ENCODE peak calls at places on chromosomes 7 and 10, in six cellular contexts. N is hypothalamus, C is substantia nigra, T is A549, O is pons, V is cardiac septum. Q is an unnamed sample.

GRCh38 chr7:149126662-149127321 is 668 bp upstream of the ZNF425 start:
- DNase-seq in T (peak), C (peak), V (peak), O (peak), N (no peak), Q (peak)

GRCh38 chr7:75679060-75679459 is 59.7 kb downstream of the HIP1 start:
- DNase-seq in T (no peak), C (no peak), O (no peak), N (no peak), V (no peak), Q (no peak)

GRCh38 chr10:28551086-28551485 is 18.2 kb downstream of the WAC start:
- DNase-seq in C (no peak), N (no peak), T (no peak), O (no peak), V (no peak), Q (no peak)

GRCh38 chr7:104979167-104979841 is 34.7 kb upstream of the KMT2E start:
- DNase-seq in N (no peak), T (no peak), O (peak), V (no peak), C (no peak), Q (no peak)

GRCh38 chr7:128244861-128245260 is 3.8 kb downstream of the LEP start:
- DNase-seq in V (no peak), N (no peak), C (no peak), O (no peak), T (no peak), Q (no peak)

GRCh38 chr10:6409982-6410694 is 169.9 kb downstream of the PRKCQ start:
- DNase-seq in T (no peak), N (no peak), O (no peak), C (no peak), V (no peak), Q (no peak)

GRCh38 chr7:126488043-126488442 is 764.7 kb downstream of the GRM8 start:
- DNase-seq in T (no peak), C (no peak), N (no peak), O (no peak), V (no peak), Q (no peak)

GRCh38 chr10:114384181-114384580 is 20.1 kb downstream of the AFAP1L2 start:
- DNase-seq in T (no peak), N (peak), C (peak), O (peak), V (no peak), Q (no peak)

GRCh38 chr7:2540641-2541051 is 14.7 kb downstream of the BRAT1 start:
- DNase-seq in O (no peak), T (no peak), V (no peak), C (no peak), N (no peak), Q (no peak)

GRCh38 chr7:65892169-65892568 is 19.3 kb downstream of the VKORC1L1 start:
- DNase-seq in T (no peak), C (no peak), N (no peak), V (no peak), O (no peak), Q (no peak)

GRCh38 chr10:129579228-129579627 is 112.2 kb downstream of the MGMT start:
- DNase-seq in N (no peak), O (no peak), C (no peak), V (no peak), T (no peak), Q (no peak)

GRCh38 chr7:18975276-18975675 is 142.2 kb downstream of the TWIST1 start:
- DNase-seq in N (no peak), C (no peak), V (no peak), T (no peak), O (no peak), Q (no peak)

GRCh38 chr7:19122018-19122588 is 4.7 kb upstream of the TWIST1 start:
- DNase-seq in N (no peak), T (peak), C (no peak), V (no peak), O (peak), Q (peak)

GRCh38 chr10:52741851-52742250 is 30.7 kb downstream of the MBL2 start:
- DNase-seq in T (no peak), N (no peak), O (no peak), V (no peak), C (no peak), Q (no peak)

GRCh38 chr10:53379951-53380350 is 607.4 kb upstream of the MBL2 start:
- DNase-seq in V (no peak), O (no peak), C (no peak), N (no peak), T (no peak), Q (peak)

GRCh38 chr7:132116369-132116768 is 459.9 kb downstream of the PLXNA4 start:
- DNase-seq in O (no peak), T (peak), N (no peak), V (peak), C (no peak), Q (peak)

GRCh38 chr7:36305648-36306047 is 84.0 kb upstream of the ANLN start:
- DNase-seq in V (no peak), N (no peak), C (no peak), O (no peak), T (no peak), Q (no peak)

GRCh38 chr7:91082854-91083495 is 181.3 kb upstream of the FZD1 start:
- DNase-seq in N (no peak), T (no peak), O (peak), V (no peak), C (no peak), Q (peak)

GRCh38 chr7:150909192-150909591 is 56.9 kb downstream of the AOC1 start:
- DNase-seq in V (no peak), C (no peak), O (no peak), N (no peak), T (no peak), Q (no peak)

GRCh38 chr10:77613476-77614130 is 24.0 kb downstream of the KCNMA1 start:
- DNase-seq in C (peak), N (peak), V (no peak), O (no peak), T (no peak), Q (no peak)

GRCh38 chr10:130020651-130021372 is 56.7 kb upstream of the EBF3 start:
- DNase-seq in O (no peak), V (no peak), N (no peak), C (no peak), T (no peak), Q (no peak)

GRCh38 chr10:104259999-104260774 is 5.5 kb downstream of the GSTO1 start:
- DNase-seq in C (no peak), T (no peak), N (no peak), O (no peak), V (no peak), Q (no peak)

GRCh38 chr10:52818019-52818418 is 45.4 kb upstream of the MBL2 start:
- DNase-seq in V (no peak), T (no peak), O (peak), C (no peak), N (no peak), Q (peak)

GRCh38 chr10:99435986-99436633 is 5.7 kb upstream of the GOT1 start:
- DNase-seq in C (no peak), T (no peak), V (no peak), O (peak), N (no peak), Q (peak)

GRCh38 chr7:99365318-99366141 is 9.0 kb upstream of the ARPC1B start:
- DNase-seq in T (peak), C (no peak), O (no peak), N (no peak), V (peak), Q (peak)

GRCh38 chr10:100748251-100749058 is 3.1 kb downstream of the PAX2 start:
- DNase-seq in T (no peak), N (no peak), C (no peak), V (no peak), O (no peak), Q (peak)

GRCh38 chr10:100747826-100748231 is 2.4 kb downstream of the PAX2 start:
- DNase-seq in V (no peak), O (no peak), C (no peak), T (no peak), N (no peak), Q (peak)

Q was measured in ACHN.